ENCODE peak calls at places on chromosomes 1 and 21, in eight cellular contexts. B is GM13976; G is RWPE1; W is A549; Z is PC-9; Q is CD8-positive, alpha-beta T cell; T is lower leg skin; S is mucosa of descending colon. M is an unnamed sample.
A peak's percentile ranks its signal among the peaks of the same experiment; 100 is the strongest.

GRCh38 chr1:225467193-225468020 is 39.6 kb upstream of the LBR start:
- DNase-seq in B (peak; percentile 88), G (no peak), W (no peak), Z (no peak), Q (peak; percentile 73), T (peak; percentile 63), S (peak; percentile 74), M (peak; percentile 87)

GRCh38 chr1:92653605-92654381 is 131.1 kb downstream of the EVI5 start:
- DNase-seq in B (no peak), G (peak; percentile 27), W (no peak), Z (no peak), Q (no peak), T (no peak), S (peak; percentile 4), M (no peak)

GRCh38 chr1:117364240-117364639 is 3.0 kb upstream of the MAN1A2 start:
- DNase-seq in B (no peak), G (no peak), W (no peak), Z (no peak), Q (no peak), T (no peak), S (peak; percentile 20), M (no peak)

GRCh38 chr1:1283821-1284220 is 3.6 kb downstream of the SCNN1D start:
- DNase-seq in B (peak; percentile 87), G (peak; percentile 71), W (no peak), Z (peak; percentile 49), Q (no peak), T (no peak), S (no peak), M (peak; percentile 81)

GRCh38 chr1:208069908-208070307 is 159.0 kb upstream of the CD34 start:
- DNase-seq in B (no peak), G (no peak), W (no peak), Z (no peak), Q (no peak), T (no peak), S (no peak), M (no peak)

GRCh38 chr1:229874150-229874549 is 192.9 kb upstream of the GALNT2 start:
- DNase-seq in B (no peak), G (no peak), W (peak; percentile 28), Z (no peak), Q (no peak), T (no peak), S (no peak), M (no peak)

GRCh38 chr1:28740118-28740517 is 3.4 kb downstream of the YTHDF2 start:
- DNase-seq in B (no peak), G (no peak), W (no peak), Z (no peak), Q (no peak), T (no peak), S (no peak), M (no peak)

GRCh38 chr1:52602328-52603300 is at the start of gene GPX7:
- DNase-seq in B (peak; percentile 74), G (no peak), W (no peak), Z (no peak), Q (peak; percentile 39), T (no peak), S (peak; percentile 34), M (peak; percentile 65)

GRCh38 chr1:156122519-156123355 is 8.2 kb downstream of the LMNA start:
- DNase-seq in B (no peak), G (no peak), W (peak; percentile 87), Z (peak; percentile 84), Q (no peak), T (peak; percentile 80), S (peak; percentile 82), M (no peak)

GRCh38 chr1:209076688-209077087 is 506.8 kb upstream of the CAMK1G start:
- DNase-seq in B (peak; percentile 41), G (no peak), W (peak; percentile 47), Z (no peak), Q (no peak), T (no peak), S (peak; percentile 16), M (peak; percentile 33)
- TF ChIP-seq CTCF in B (no peak), G (no peak), W (peak; percentile 30), Z (peak; percentile 50), Q (no peak), T (no peak), S (peak; percentile 16), M (peak; percentile 41)

GRCh38 chr21:37446552-37446951 is 80.0 kb downstream of the DYRK1A start:
- DNase-seq in B (no peak), G (no peak), W (no peak), Z (no peak), Q (no peak), T (no peak), S (no peak), M (no peak)
- TF ChIP-seq CTCF in B (no peak), G (no peak), W (no peak), Z (no peak), Q (no peak), T (no peak), S (no peak), M (no peak)

GRCh38 chr21:38170705-38171682 is 85.8 kb upstream of the KCNJ15 start:
- DNase-seq in B (no peak), G (no peak), W (peak; percentile 33), Z (no peak), Q (no peak), T (no peak), S (no peak), M (no peak)
- TF ChIP-seq CTCF in B (no peak), G (no peak), W (no peak), Z (no peak), Q (no peak), T (no peak), S (no peak), M (no peak)

DNA sequence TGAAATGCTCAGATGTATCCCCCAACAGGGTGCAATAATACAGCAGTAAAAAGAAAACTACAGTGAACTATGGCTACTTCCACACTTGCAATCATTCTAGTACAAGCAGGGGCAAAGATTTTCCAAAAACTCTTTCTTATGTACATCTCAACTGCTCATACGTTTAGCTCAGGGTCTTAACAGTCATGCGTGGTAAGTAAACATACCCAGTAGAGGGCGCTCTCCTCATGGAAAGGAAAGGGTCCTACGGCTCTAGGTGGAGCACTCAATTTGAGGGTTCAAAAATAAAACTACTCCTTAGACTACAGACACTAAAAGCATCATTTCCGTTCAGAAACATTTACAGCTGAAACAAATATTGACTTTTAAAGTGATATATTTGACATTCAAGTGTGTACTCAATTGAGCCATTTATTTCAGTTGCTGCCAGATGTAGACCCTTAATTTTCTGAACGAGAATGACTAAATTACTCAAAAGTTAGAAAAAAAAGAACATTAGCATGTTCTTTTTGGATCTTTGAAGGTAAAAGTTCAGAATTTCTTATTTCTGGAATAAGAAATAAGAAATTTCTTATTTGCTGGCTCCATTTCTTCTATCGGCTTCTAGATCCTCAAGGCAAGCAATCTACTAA is 143.4 kb downstream of the KCTD3 start:
- DNase-seq in B (peak; percentile 46), G (peak; percentile 31), W (peak; percentile 64), Z (no peak), Q (no peak), T (no peak), S (peak; percentile 37), M (peak; percentile 39)
- TF ChIP-seq CTCF in B (peak; percentile 26), G (peak; percentile 43), W (peak; percentile 35), Z (peak; percentile 67), Q (no peak), T (no peak), S (no peak), M (peak; percentile 46)

GRCh38 chr1:10755977-10756521 is 40.4 kb downstream of the CASZ1 start:
- DNase-seq in B (peak; percentile 62), G (peak; percentile 54), W (peak; percentile 22), Z (peak; percentile 42), Q (peak; percentile 47), T (peak; percentile 68), S (peak; percentile 89), M (peak; percentile 49)

GRCh38 chr1:10751561-10752085 is 44.8 kb downstream of the CASZ1 start:
- DNase-seq in B (no peak), G (no peak), W (no peak), Z (no peak), Q (no peak), T (no peak), S (no peak), M (no peak)

GRCh38 chr1:10751160-10751559 is 45.3 kb downstream of the CASZ1 start:
- DNase-seq in B (no peak), G (no peak), W (no peak), Z (no peak), Q (no peak), T (no peak), S (no peak), M (no peak)

GRCh38 chr1:10754571-10755329 is 41.7 kb downstream of the CASZ1 start:
- DNase-seq in B (no peak), G (no peak), W (no peak), Z (no peak), Q (no peak), T (no peak), S (no peak), M (no peak)

GRCh38 chr1:10753279-10753678 is 43.2 kb downstream of the CASZ1 start:
- DNase-seq in B (no peak), G (no peak), W (no peak), Z (no peak), Q (no peak), T (no peak), S (no peak), M (no peak)
- TF ChIP-seq CTCF in B (no peak), G (no peak), W (no peak), Z (no peak), Q (no peak), T (no peak), S (no peak), M (no peak)

GRCh38 chr1:198072177-198072576 is 84.6 kb upstream of the NEK7 start:
- DNase-seq in B (no peak), G (no peak), W (no peak), Z (no peak), Q (no peak), T (no peak), S (no peak), M (no peak)
- TF ChIP-seq CTCF in B (no peak), G (no peak), W (no peak), Z (no peak), Q (no peak), T (no peak), S (no peak), M (peak; percentile 3)

GRCh38 chr1:87506147-87506546 is 177.5 kb downstream of the LMO4 start:
- DNase-seq in B (no peak), G (no peak), W (peak; percentile 6), Z (no peak), Q (no peak), T (no peak), S (no peak), M (no peak)

GRCh38 chr1:87495870-87496269 is 167.2 kb downstream of the LMO4 start:
- DNase-seq in B (no peak), G (no peak), W (no peak), Z (no peak), Q (no peak), T (no peak), S (no peak), M (no peak)

GRCh38 chr1:87497804-87498203 is 169.1 kb downstream of the LMO4 start:
- DNase-seq in B (no peak), G (no peak), W (no peak), Z (no peak), Q (no peak), T (no peak), S (no peak), M (no peak)

GRCh38 chr1:87501738-87502137 is 173.1 kb downstream of the LMO4 start:
- DNase-seq in B (no peak), G (no peak), W (peak; percentile 3), Z (no peak), Q (no peak), T (no peak), S (no peak), M (no peak)
- TF ChIP-seq CTCF in B (no peak), G (no peak), W (no peak), Z (no peak), Q (no peak), T (no peak), S (no peak), M (no peak)

M was measured in GM10248.